ENCODE peak calls at places on chromosomes 13 and 19, in four cellular contexts. One of them, this sample, is unnamed.

GRCh38 chr13:36718686-36719085 is 44.9 kb downstream of the SERTM1 start:
- DNase-seq in A549: no peak
- DNase-seq in IMR-90: no peak
- DNase-seq in HepG2: peak; percentile 50
- DNase-seq in this sample: no peak

GRCh38 chr19:55278391-55279135 is 1.3 kb downstream of the HSPBP1 start:
- DNase-seq in A549: no peak
- DNase-seq in IMR-90: no peak
- DNase-seq in HepG2: no peak
- DNase-seq in this sample: no peak

GRCh38 chr13:20457670-20458069 is 68.0 kb downstream of the CRYL1 start:
- DNase-seq in A549: no peak
- DNase-seq in IMR-90: no peak
- DNase-seq in HepG2: no peak
- DNase-seq in this sample: no peak

GRCh38 chr19:46896076-46896794 is 35.4 kb downstream of the ARHGAP35 start:
- DNase-seq in A549: no peak
- DNase-seq in IMR-90: no peak
- DNase-seq in HepG2: no peak
- DNase-seq in this sample: no peak

GRCh38 chr19:40444181-40445005 is at the start of gene SERTAD3:
- DNase-seq in A549: peak; percentile 100
- DNase-seq in IMR-90: peak; percentile 91
- DNase-seq in HepG2: peak; percentile 87
- DNase-seq in this sample: peak; percentile 95

GRCh38 chr19:31220540-31220939 is 128.7 kb downstream of the TSHZ3 start:
- DNase-seq in A549: no peak
- DNase-seq in IMR-90: no peak
- DNase-seq in HepG2: no peak
- DNase-seq in this sample: peak; percentile 27

GRCh38 chr19:36041831-36042230 is 9.2 kb upstream of the CLIP3 start:
- DNase-seq in A549: no peak
- DNase-seq in IMR-90: peak; percentile 82
- DNase-seq in HepG2: peak; percentile 87
- DNase-seq in this sample: no peak

GRCh38 chr13:38542601-38543000 is 144.3 kb upstream of the FREM2 start:
- DNase-seq in A549: no peak
- DNase-seq in IMR-90: no peak
- DNase-seq in HepG2: no peak
- DNase-seq in this sample: no peak

GRCh38 chr13:109330941-109331340 is 455.4 kb downstream of the IRS2 start:
- DNase-seq in A549: no peak
- DNase-seq in IMR-90: peak; percentile 85
- DNase-seq in HepG2: no peak
- DNase-seq in this sample: no peak

GRCh38 chr13:35157143-35157755 is 215.2 kb downstream of the NBEA start:
- DNase-seq in A549: peak; percentile 17
- DNase-seq in IMR-90: peak; percentile 50
- DNase-seq in HepG2: peak; percentile 31
- DNase-seq in this sample: peak; percentile 4

GRCh38 chr19:7366701-7367420 is 18.1 kb downstream of the ARHGEF18 start:
- DNase-seq in A549: peak; percentile 41
- DNase-seq in IMR-90: peak; percentile 33
- DNase-seq in HepG2: peak; percentile 16
- DNase-seq in this sample: peak; percentile 66

GRCh38 chr19:41570639-41571112 is 5.3 kb upstream of the CEACAM21 start:
- DNase-seq in A549: peak; percentile 90
- DNase-seq in IMR-90: peak; percentile 57
- DNase-seq in HepG2: peak; percentile 59
- DNase-seq in this sample: peak; percentile 88

GRCh38 chr19:15379996-15380647 is 535 bp upstream of the AKAP8 start:
- DNase-seq in A549: peak; percentile 35
- DNase-seq in IMR-90: peak; percentile 11
- DNase-seq in HepG2: peak; percentile 48
- DNase-seq in this sample: peak; percentile 63

GRCh38 chr19:29303707-29304090 is 90.7 kb upstream of the UQCRFS1 start:
- DNase-seq in A549: no peak
- DNase-seq in IMR-90: no peak
- DNase-seq in HepG2: no peak
- DNase-seq in this sample: no peak
- TF ChIP-seq MAZ in A549: no peak
- TF ChIP-seq MAZ in IMR-90: no peak
- TF ChIP-seq MAZ in HepG2: no peak
- TF ChIP-seq MAZ in this sample: no peak

DNA sequence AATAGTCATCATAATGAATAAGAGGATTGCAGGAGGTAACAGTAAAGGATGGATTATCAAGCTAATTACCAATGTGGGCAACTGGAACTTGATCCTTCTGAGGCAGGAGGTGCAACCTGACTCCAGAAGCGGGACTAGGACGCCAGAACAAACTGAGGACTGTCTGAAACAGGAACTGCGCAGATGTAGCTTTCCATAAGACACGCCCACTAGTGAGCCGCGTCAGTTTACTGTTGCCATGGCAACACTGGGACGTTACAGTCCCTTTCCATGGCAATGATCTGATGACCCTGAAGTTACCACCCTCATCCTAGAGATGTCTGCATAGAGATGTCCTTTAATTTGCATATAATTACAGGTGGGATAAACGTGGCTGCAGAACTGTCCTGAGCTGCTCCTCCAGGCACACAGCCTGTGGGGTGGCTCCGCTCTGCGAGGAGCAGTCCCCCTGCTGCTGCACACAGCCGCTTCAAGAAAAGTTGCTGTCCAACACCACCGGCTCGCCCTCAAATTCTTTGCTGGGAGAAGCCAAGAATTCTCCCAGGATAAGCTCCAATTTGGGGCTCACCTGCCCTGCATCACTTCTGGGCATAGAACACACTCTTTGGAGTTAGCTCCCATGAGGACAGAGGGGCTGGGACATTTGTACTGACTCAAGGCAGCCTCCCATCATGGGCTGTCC is 816.6 kb downstream of the UQCRFS1 start:
- DNase-seq in A549: no peak
- DNase-seq in IMR-90: no peak
- DNase-seq in HepG2: no peak
- DNase-seq in this sample: peak; percentile 31
- TF ChIP-seq MAZ in A549: no peak
- TF ChIP-seq MAZ in IMR-90: no peak
- TF ChIP-seq MAZ in HepG2: no peak
- TF ChIP-seq MAZ in this sample: no peak

GRCh38 chr19:49017666-49018351 is 918 bp upstream of the LHB start:
- DNase-seq in A549: peak; percentile 52
- DNase-seq in IMR-90: peak; percentile 45
- DNase-seq in HepG2: peak; percentile 41
- DNase-seq in this sample: peak; percentile 72

GRCh38 chr19:49017041-49017665 is at the start of gene LHB:
- DNase-seq in A549: no peak
- DNase-seq in IMR-90: no peak
- DNase-seq in HepG2: no peak
- DNase-seq in this sample: no peak

GRCh38 chr19:49020931-49021895 is 2.9 kb downstream of the CGB3 start:
- DNase-seq in A549: no peak
- DNase-seq in IMR-90: peak; percentile 25
- DNase-seq in HepG2: peak; percentile 23
- DNase-seq in this sample: no peak

GRCh38 chr19:49020342-49020741 is 3.5 kb upstream of the LHB start:
- DNase-seq in A549: no peak
- DNase-seq in IMR-90: no peak
- DNase-seq in HepG2: no peak
- DNase-seq in this sample: no peak

DNA sequence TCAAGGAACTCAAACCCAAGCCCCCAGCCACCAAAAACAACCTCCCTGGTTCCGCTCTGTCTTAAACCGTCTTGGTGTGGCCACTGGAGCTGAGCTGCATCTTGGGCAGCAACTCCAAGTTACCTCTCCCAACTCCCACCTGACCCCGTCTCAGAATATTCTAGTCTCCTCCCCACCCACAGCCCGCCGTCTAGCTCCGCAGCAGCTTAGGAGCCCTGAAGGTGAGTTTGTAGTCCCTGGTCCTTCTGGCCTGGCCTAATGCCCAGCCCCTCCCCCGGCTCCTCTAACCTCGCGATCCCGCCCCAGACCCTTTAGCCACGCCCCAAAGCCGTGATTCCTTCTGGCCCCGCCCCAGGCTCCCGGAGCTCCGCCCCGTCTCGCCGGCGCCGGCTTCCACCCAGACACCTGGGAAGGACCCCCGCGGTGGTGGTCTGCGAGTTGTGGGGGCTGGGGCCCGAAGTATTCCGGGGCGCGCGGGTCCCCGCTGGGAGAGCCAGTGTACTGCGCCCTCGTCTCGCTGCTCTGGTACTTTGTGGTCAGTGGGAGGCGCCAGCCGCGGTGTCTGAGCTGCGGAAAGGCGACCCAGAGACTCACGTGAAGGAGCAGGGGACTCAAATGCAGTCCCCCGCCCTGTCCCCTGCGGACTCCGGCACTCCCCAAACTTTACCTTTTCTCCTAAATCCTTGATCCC is 2.5 kb upstream of the LHB start:
- DNase-seq in A549: peak; percentile 74
- DNase-seq in IMR-90: peak; percentile 17
- DNase-seq in HepG2: peak; percentile 67
- DNase-seq in this sample: peak; percentile 91
- TF ChIP-seq MAZ in A549: no peak
- TF ChIP-seq MAZ in IMR-90: no peak
- TF ChIP-seq MAZ in HepG2: no peak
- TF ChIP-seq MAZ in this sample: no peak

DNA sequence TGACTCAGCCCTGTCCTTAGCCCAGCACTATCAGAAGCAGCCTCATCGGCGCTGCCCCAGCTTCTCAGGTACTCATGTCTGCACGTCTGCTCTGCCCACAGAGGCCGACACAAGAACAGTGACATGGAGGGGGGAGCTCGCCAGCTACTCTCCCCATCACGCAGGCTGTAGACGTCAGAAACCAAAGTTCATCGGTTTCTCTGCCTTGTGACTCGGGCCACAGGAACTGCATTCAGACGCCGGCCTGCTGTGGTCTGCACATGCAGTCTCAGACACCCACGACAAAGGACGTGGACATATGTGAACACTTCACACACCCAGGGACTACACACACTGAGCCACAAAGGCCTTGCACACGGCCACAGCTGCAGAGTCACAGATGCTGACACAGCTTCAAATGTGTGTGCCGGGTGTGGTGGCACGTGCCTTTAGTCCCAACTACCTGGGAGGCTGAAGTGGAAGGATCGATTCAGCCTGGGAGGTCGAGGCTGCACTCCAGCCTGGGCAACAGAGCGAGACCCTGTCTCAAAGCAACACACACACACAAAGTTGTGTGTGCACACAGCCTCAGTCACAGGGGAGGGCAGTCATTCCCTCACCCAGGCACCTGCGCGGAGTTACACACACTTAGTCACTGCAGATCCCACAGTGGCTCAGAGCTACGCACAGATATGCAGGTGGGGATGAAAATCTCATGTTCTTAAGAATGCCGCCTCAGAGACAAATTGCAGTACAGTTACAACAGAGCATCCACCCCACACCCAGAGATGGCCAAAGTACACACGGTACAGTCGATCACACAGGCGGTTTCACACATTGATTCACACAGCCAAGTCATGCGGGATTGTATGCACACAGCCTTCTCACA is 4.9 kb upstream of the ZFP36 start:
- DNase-seq in A549: no peak
- DNase-seq in IMR-90: peak; percentile 89
- DNase-seq in HepG2: peak; percentile 96
- DNase-seq in this sample: no peak
- TF ChIP-seq MAZ in A549: peak; percentile 28
- TF ChIP-seq MAZ in IMR-90: peak; percentile 44
- TF ChIP-seq MAZ in HepG2: no peak
- TF ChIP-seq MAZ in this sample: peak; percentile 29

GRCh38 chr13:111482806-111483620 is 162.6 kb downstream of the TEX29 start:
- DNase-seq in A549: no peak
- DNase-seq in IMR-90: no peak
- DNase-seq in HepG2: no peak
- DNase-seq in this sample: no peak

GRCh38 chr13:111482126-111482525 is 161.7 kb downstream of the TEX29 start:
- DNase-seq in A549: no peak
- DNase-seq in IMR-90: no peak
- DNase-seq in HepG2: no peak
- DNase-seq in this sample: no peak

GRCh38 chr13:111479412-111479811 is 159.0 kb downstream of the TEX29 start:
- DNase-seq in A549: no peak
- DNase-seq in IMR-90: no peak
- DNase-seq in HepG2: no peak
- DNase-seq in this sample: no peak

GRCh38 chr13:111480503-111480902 is 160.1 kb downstream of the TEX29 start:
- DNase-seq in A549: no peak
- DNase-seq in IMR-90: no peak
- DNase-seq in HepG2: no peak
- DNase-seq in this sample: no peak

DNA sequence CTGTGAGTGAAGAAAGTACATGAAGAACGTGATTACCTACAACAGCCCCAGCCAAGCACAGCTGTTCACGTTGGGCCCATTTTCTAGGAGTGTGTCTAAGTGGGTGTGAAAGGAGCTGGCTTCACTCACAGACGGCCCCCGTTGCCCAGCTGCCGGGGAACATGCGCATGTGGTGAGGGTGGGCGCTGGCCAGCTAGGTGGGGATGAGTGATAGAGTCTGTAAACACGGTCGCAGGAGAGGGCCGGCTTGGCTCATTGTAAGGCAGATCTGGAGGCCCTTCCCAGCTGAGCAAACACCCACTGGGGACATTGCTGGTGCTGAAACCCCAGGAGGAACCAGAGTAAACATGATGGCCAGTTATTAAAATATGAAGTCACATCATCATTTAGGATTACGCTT is 160.5 kb downstream of the TEX29 start:
- DNase-seq in A549: no peak
- DNase-seq in IMR-90: no peak
- DNase-seq in HepG2: no peak
- DNase-seq in this sample: no peak
- TF ChIP-seq MAZ in A549: no peak
- TF ChIP-seq MAZ in IMR-90: no peak
- TF ChIP-seq MAZ in HepG2: no peak
- TF ChIP-seq MAZ in this sample: no peak

GRCh38 chr13:99316224-99316623 is 9.0 kb upstream of the GPR183 start:
- DNase-seq in A549: no peak
- DNase-seq in IMR-90: no peak
- DNase-seq in HepG2: no peak
- DNase-seq in this sample: no peak

GRCh38 chr13:99316657-99317244 is 9.6 kb upstream of the GPR183 start:
- DNase-seq in A549: no peak
- DNase-seq in IMR-90: no peak
- DNase-seq in HepG2: no peak
- DNase-seq in this sample: no peak

GRCh38 chr13:99313941-99314340 is 6.7 kb upstream of the GPR183 start:
- DNase-seq in A549: no peak
- DNase-seq in IMR-90: no peak
- DNase-seq in HepG2: no peak
- DNase-seq in this sample: no peak

GRCh38 chr13:99314640-99315176 is 7.5 kb upstream of the GPR183 start:
- DNase-seq in A549: no peak
- DNase-seq in IMR-90: peak; percentile 28
- DNase-seq in HepG2: no peak
- DNase-seq in this sample: peak; percentile 18

GRCh38 chr13:99315186-99315585 is 8.0 kb upstream of the GPR183 start:
- DNase-seq in A549: no peak
- DNase-seq in IMR-90: no peak
- DNase-seq in HepG2: no peak
- DNase-seq in this sample: no peak
- TF ChIP-seq MAZ in A549: no peak
- TF ChIP-seq MAZ in IMR-90: no peak
- TF ChIP-seq MAZ in HepG2: no peak
- TF ChIP-seq MAZ in this sample: no peak

This sample was measured in K562.